ENCODE peak calls at places on chromosomes 3 and 15, in five cellular contexts. One of them, this sample, is unnamed.

GRCh38 chr3:71064288-71064975 is 519.1 kb downstream of the FOXP1 start:
- DNase-seq in H1: no peak
- DNase-seq in neuronal stem cell: peak; percentile 39
- DNase-seq in trophoblast cell: peak; percentile 37
- DNase-seq in mesenchymal stem cell: peak; percentile 67
- DNase-seq in this sample: no peak

GRCh38 chr3:45665101-45665572 is 24.1 kb upstream of the SACM1L start:
- DNase-seq in H1: no peak
- DNase-seq in trophoblast cell: peak; percentile 27
- DNase-seq in mesenchymal stem cell: peak; percentile 52
- DNase-seq in neuronal stem cell: no peak
- DNase-seq in this sample: peak; percentile 69

GRCh38 chr15:55661431-55661830 is 73.3 kb upstream of the PYGO1 start:
- DNase-seq in neuronal stem cell: peak; percentile 26
- DNase-seq in trophoblast cell: no peak
- DNase-seq in mesenchymal stem cell: peak; percentile 44
- DNase-seq in H1: no peak
- DNase-seq in this sample: no peak

GRCh38 chr3:147398841-147399534 is 7.4 kb downstream of the ZIC4 start:
- DNase-seq in H1: no peak
- DNase-seq in trophoblast cell: no peak
- DNase-seq in mesenchymal stem cell: no peak
- DNase-seq in neuronal stem cell: no peak
- DNase-seq in this sample: no peak

GRCh38 chr3:136281966-136282554 is 31.9 kb downstream of the PCCB start:
- DNase-seq in trophoblast cell: no peak
- DNase-seq in mesenchymal stem cell: no peak
- DNase-seq in neuronal stem cell: no peak
- DNase-seq in H1: no peak
- DNase-seq in this sample: no peak

GRCh38 chr3:156187146-156187769 is 66.9 kb downstream of the KCNAB1 start:
- DNase-seq in H1: no peak
- DNase-seq in neuronal stem cell: no peak
- DNase-seq in trophoblast cell: no peak
- DNase-seq in mesenchymal stem cell: no peak
- DNase-seq in this sample: no peak

GRCh38 chr3:38454179-38454883 is 641 bp downstream of the ACVR2B start:
- DNase-seq in mesenchymal stem cell: peak; percentile 26
- DNase-seq in trophoblast cell: peak; percentile 14
- DNase-seq in neuronal stem cell: peak; percentile 40
- DNase-seq in H1: no peak
- DNase-seq in this sample: no peak

GRCh38 chr3:55485208-55485791 is 1.8 kb downstream of the WNT5A start:
- DNase-seq in H1: no peak
- DNase-seq in mesenchymal stem cell: peak; percentile 92
- DNase-seq in trophoblast cell: peak; percentile 59
- DNase-seq in neuronal stem cell: peak; percentile 82
- DNase-seq in this sample: peak; percentile 88

GRCh38 chr3:66498718-66499611 is 1.9 kb downstream of the LRIG1 start:
- DNase-seq in neuronal stem cell: no peak
- DNase-seq in H1: no peak
- DNase-seq in trophoblast cell: no peak
- DNase-seq in mesenchymal stem cell: no peak
- DNase-seq in this sample: no peak

GRCh38 chr3:150901793-150902192 is 3.4 kb downstream of the MINDY4B start:
- DNase-seq in mesenchymal stem cell: no peak
- DNase-seq in neuronal stem cell: no peak
- DNase-seq in H1: no peak
- DNase-seq in trophoblast cell: no peak
- DNase-seq in this sample: no peak
- H2BK12ac ChIP-seq in mesenchymal stem cell: no peak overlapping the region
- H2BK12ac ChIP-seq in neuronal stem cell: no peak overlapping the region
- H2BK12ac ChIP-seq in H1: no peak overlapping the region
- H2BK12ac ChIP-seq in trophoblast cell: no peak overlapping the region
- H2BK12ac ChIP-seq in this sample: no peak overlapping the region

GRCh38 chr3:134311265-134311664 is 60.6 kb upstream of the RYK start:
- DNase-seq in trophoblast cell: peak; percentile 81
- DNase-seq in neuronal stem cell: no peak
- DNase-seq in mesenchymal stem cell: no peak
- DNase-seq in H1: no peak
- DNase-seq in this sample: no peak
- H2AK5ac ChIP-seq in trophoblast cell: peak overlapping the region; percentile 85
- H2AK5ac ChIP-seq in neuronal stem cell: peak overlapping the region; percentile 36
- H2AK5ac ChIP-seq in mesenchymal stem cell: peak overlapping the region; percentile 99
- H2AK5ac ChIP-seq in H1: no peak overlapping the region
- H2AK5ac ChIP-seq in this sample: no peak overlapping the region

GRCh38 chr3:99863002-99863401 is 45.3 kb downstream of the CMSS1 start:
- DNase-seq in mesenchymal stem cell: no peak
- DNase-seq in trophoblast cell: no peak
- DNase-seq in neuronal stem cell: no peak
- DNase-seq in H1: no peak
- DNase-seq in this sample: no peak
- H2BK12ac ChIP-seq in mesenchymal stem cell: peak overlapping the region; percentile 23
- H2BK12ac ChIP-seq in trophoblast cell: no peak overlapping the region
- H2BK12ac ChIP-seq in neuronal stem cell: no peak overlapping the region
- H2BK12ac ChIP-seq in H1: no peak overlapping the region
- H2BK12ac ChIP-seq in this sample: no peak overlapping the region

GRCh38 chr3:53823956-53824320 is 22.3 kb downstream of the CHDH start:
- DNase-seq in trophoblast cell: no peak
- DNase-seq in neuronal stem cell: no peak
- DNase-seq in mesenchymal stem cell: no peak
- DNase-seq in H1: no peak
- DNase-seq in this sample: no peak
- H2AK5ac ChIP-seq in trophoblast cell: no peak overlapping the region
- H2AK5ac ChIP-seq in neuronal stem cell: no peak overlapping the region
- H2AK5ac ChIP-seq in mesenchymal stem cell: no peak overlapping the region
- H2AK5ac ChIP-seq in H1: no peak overlapping the region
- H2AK5ac ChIP-seq in this sample: no peak overlapping the region

GRCh38 chr3:53147903-53148400 is 13.1 kb upstream of the PRKCD start:
- DNase-seq in H1: no peak
- DNase-seq in neuronal stem cell: no peak
- DNase-seq in mesenchymal stem cell: no peak
- DNase-seq in trophoblast cell: no peak
- DNase-seq in this sample: no peak

GRCh38 chr3:53151465-53151864 is 9.5 kb upstream of the PRKCD start:
- DNase-seq in neuronal stem cell: no peak
- DNase-seq in trophoblast cell: no peak
- DNase-seq in H1: no peak
- DNase-seq in mesenchymal stem cell: no peak
- DNase-seq in this sample: no peak

GRCh38 chr3:53150247-53151085 is 10.5 kb upstream of the PRKCD start:
- DNase-seq in neuronal stem cell: no peak
- DNase-seq in trophoblast cell: no peak
- DNase-seq in H1: no peak
- DNase-seq in mesenchymal stem cell: no peak
- DNase-seq in this sample: no peak

GRCh38 chr3:53149006-53149690 is 11.9 kb upstream of the PRKCD start:
- DNase-seq in neuronal stem cell: no peak
- DNase-seq in trophoblast cell: no peak
- DNase-seq in H1: no peak
- DNase-seq in mesenchymal stem cell: no peak
- DNase-seq in this sample: no peak

GRCh38 chr3:53149699-53150098 is 11.3 kb upstream of the PRKCD start:
- DNase-seq in H1: no peak
- DNase-seq in neuronal stem cell: no peak
- DNase-seq in mesenchymal stem cell: no peak
- DNase-seq in trophoblast cell: no peak
- DNase-seq in this sample: no peak
- H2BK12ac ChIP-seq in H1: no peak overlapping the region
- H2BK12ac ChIP-seq in neuronal stem cell: no peak overlapping the region
- H2BK12ac ChIP-seq in mesenchymal stem cell: no peak overlapping the region
- H2BK12ac ChIP-seq in trophoblast cell: no peak overlapping the region
- H2BK12ac ChIP-seq in this sample: no peak overlapping the region

This sample was measured in H9.